ENCODE peak calls at places on chromosomes 16 and 17, in seven cellular contexts. One of them, this sample, is unnamed.

GRCh38 chr16:66472961-66473610 is 46.0 kb downstream of the BEAN1 start:
- DNase-seq in activated T-cell treated with anti-CD3 and anti-CD28 coated beads, Interleukin-2, amount 50 U/mL, for 4 hours: no peak
- DNase-seq in smooth muscle cell of the brain vasculature: no peak
- DNase-seq in right cardiac atrium: no peak
- DNase-seq in C1 segment of cervical spinal cord: no peak
- DNase-seq in HuH-7.5: no peak
- DNase-seq in CD8-positive, alpha-beta memory T cell: no peak
- DNase-seq in this sample: no peak

GRCh38 chr16:8677481-8677880 is 3.1 kb downstream of the ABAT start:
- DNase-seq in C1 segment of cervical spinal cord: no peak
- DNase-seq in smooth muscle cell of the brain vasculature: no peak
- DNase-seq in HuH-7.5: no peak
- DNase-seq in activated T-cell treated with anti-CD3 and anti-CD28 coated beads, Interleukin-2, amount 50 U/mL, for 4 hours: no peak
- DNase-seq in right cardiac atrium: no peak
- DNase-seq in CD8-positive, alpha-beta memory T cell: no peak
- DNase-seq in this sample: no peak

GRCh38 chr17:2610195-2610594 is 16.7 kb downstream of the PAFAH1B1 start:
- DNase-seq in smooth muscle cell of the brain vasculature: no peak
- DNase-seq in right cardiac atrium: no peak
- DNase-seq in CD8-positive, alpha-beta memory T cell: no peak
- DNase-seq in C1 segment of cervical spinal cord: no peak
- DNase-seq in activated T-cell treated with anti-CD3 and anti-CD28 coated beads, Interleukin-2, amount 50 U/mL, for 4 hours: no peak
- DNase-seq in HuH-7.5: no peak
- DNase-seq in this sample: no peak

GRCh38 chr17:45790296-45790922 is 6.3 kb downstream of the CRHR1 start:
- DNase-seq in smooth muscle cell of the brain vasculature: no peak
- DNase-seq in C1 segment of cervical spinal cord: no peak
- DNase-seq in CD8-positive, alpha-beta memory T cell: no peak
- DNase-seq in HuH-7.5: no peak
- DNase-seq in right cardiac atrium: no peak
- DNase-seq in activated T-cell treated with anti-CD3 and anti-CD28 coated beads, Interleukin-2, amount 50 U/mL, for 4 hours: no peak
- DNase-seq in this sample: no peak

GRCh38 chr17:19647697-19648474 is 665 bp upstream of the ALDH3A2 start:
- DNase-seq in smooth muscle cell of the brain vasculature: no peak
- DNase-seq in CD8-positive, alpha-beta memory T cell: peak
- DNase-seq in activated T-cell treated with anti-CD3 and anti-CD28 coated beads, Interleukin-2, amount 50 U/mL, for 4 hours: peak
- DNase-seq in HuH-7.5: no peak
- DNase-seq in C1 segment of cervical spinal cord: peak
- DNase-seq in right cardiac atrium: peak
- DNase-seq in this sample: peak

GRCh38 chr16:86818701-86819522 is 240.6 kb downstream of the FOXL1 start:
- DNase-seq in C1 segment of cervical spinal cord: no peak
- DNase-seq in HuH-7.5: no peak
- DNase-seq in right cardiac atrium: no peak
- DNase-seq in smooth muscle cell of the brain vasculature: no peak
- DNase-seq in CD8-positive, alpha-beta memory T cell: no peak
- DNase-seq in activated T-cell treated with anti-CD3 and anti-CD28 coated beads, Interleukin-2, amount 50 U/mL, for 4 hours: no peak
- DNase-seq in this sample: no peak

GRCh38 chr16:67387479-67388079 is 5.7 kb downstream of the TPPP3 start:
- DNase-seq in smooth muscle cell of the brain vasculature: no peak
- DNase-seq in CD8-positive, alpha-beta memory T cell: no peak
- DNase-seq in HuH-7.5: no peak
- DNase-seq in right cardiac atrium: no peak
- DNase-seq in C1 segment of cervical spinal cord: no peak
- DNase-seq in activated T-cell treated with anti-CD3 and anti-CD28 coated beads, Interleukin-2, amount 50 U/mL, for 4 hours: no peak
- DNase-seq in this sample: no peak

GRCh38 chr17:77208856-77209255 is 68.1 kb downstream of the SEC14L1 start:
- DNase-seq in activated T-cell treated with anti-CD3 and anti-CD28 coated beads, Interleukin-2, amount 50 U/mL, for 4 hours: no peak
- DNase-seq in right cardiac atrium: no peak
- DNase-seq in CD8-positive, alpha-beta memory T cell: no peak
- DNase-seq in smooth muscle cell of the brain vasculature: no peak
- DNase-seq in HuH-7.5: no peak
- DNase-seq in C1 segment of cervical spinal cord: no peak
- DNase-seq in this sample: no peak

GRCh38 chr17:63675607-63676539 is 24.1 kb downstream of the LIMD2 start:
- DNase-seq in smooth muscle cell of the brain vasculature: no peak
- DNase-seq in C1 segment of cervical spinal cord: no peak
- DNase-seq in right cardiac atrium: peak
- DNase-seq in CD8-positive, alpha-beta memory T cell: no peak
- DNase-seq in HuH-7.5: peak
- DNase-seq in activated T-cell treated with anti-CD3 and anti-CD28 coated beads, Interleukin-2, amount 50 U/mL, for 4 hours: no peak
- DNase-seq in this sample: peak

GRCh38 chr17:56798916-56799315 is 34.8 kb downstream of the C17orf67 start:
- DNase-seq in smooth muscle cell of the brain vasculature: no peak
- DNase-seq in right cardiac atrium: no peak
- DNase-seq in CD8-positive, alpha-beta memory T cell: no peak
- DNase-seq in HuH-7.5: no peak
- DNase-seq in activated T-cell treated with anti-CD3 and anti-CD28 coated beads, Interleukin-2, amount 50 U/mL, for 4 hours: no peak
- DNase-seq in C1 segment of cervical spinal cord: no peak
- DNase-seq in this sample: no peak

GRCh38 chr17:50841277-50841948 is 6.0 kb downstream of the WFIKKN2 start:
- DNase-seq in HuH-7.5: no peak
- DNase-seq in CD8-positive, alpha-beta memory T cell: no peak
- DNase-seq in C1 segment of cervical spinal cord: no peak
- DNase-seq in activated T-cell treated with anti-CD3 and anti-CD28 coated beads, Interleukin-2, amount 50 U/mL, for 4 hours: no peak
- DNase-seq in smooth muscle cell of the brain vasculature: no peak
- DNase-seq in right cardiac atrium: no peak
- DNase-seq in this sample: no peak

GRCh38 chr16:58732545-58733247 is 1.4 kb downstream of the GOT2 start:
- DNase-seq in activated T-cell treated with anti-CD3 and anti-CD28 coated beads, Interleukin-2, amount 50 U/mL, for 4 hours: no peak
- DNase-seq in C1 segment of cervical spinal cord: no peak
- DNase-seq in smooth muscle cell of the brain vasculature: no peak
- DNase-seq in HuH-7.5: no peak
- DNase-seq in right cardiac atrium: no peak
- DNase-seq in CD8-positive, alpha-beta memory T cell: no peak
- DNase-seq in this sample: no peak